ENCODE peak calls at places on chromosome 1, in eight cellular contexts. M, K, C, N, Q, R, J and B are unnamed samples.

GRCh38 chr1:211332036-211332616 is 5.5 kb downstream of the TRAF5 start:
- DNase-seq in C (no peak), N (no peak), M (no peak), J (no peak), R (no peak), K (no peak), Q (no peak), B (no peak)

GRCh38 chr1:25167269-25168192 is 64.8 kb downstream of the SYF2 start:
- DNase-seq in K (peak; percentile 22), M (no peak), J (no peak), R (no peak), N (no peak), Q (no peak), C (peak; percentile 12), B (no peak)

GRCh38 chr1:93475691-93476090 is 27.8 kb downstream of the FNBP1L start:
- DNase-seq in K (no peak), Q (no peak), R (no peak), J (no peak), M (no peak), C (no peak), N (no peak), B (no peak)

GRCh38 chr1:89631756-89632155 is 1.2 kb upstream of the LRRC8C start:
- DNase-seq in K (no peak), Q (no peak), J (no peak), R (no peak), M (no peak), C (no peak), N (no peak), B (no peak)

GRCh38 chr1:19356266-19356665 is 44.1 kb downstream of the SLC66A1 start:
- DNase-seq in M (no peak), J (no peak), Q (no peak), C (no peak), N (no peak), R (no peak), K (no peak), B (no peak)

GRCh38 chr1:92910081-92910480 is 51.2 kb downstream of the DIPK1A start:
- DNase-seq in N (no peak), J (no peak), M (no peak), Q (no peak), K (no peak), R (no peak), C (no peak), B (no peak)

GRCh38 chr1:71882241-71883036 is 399.9 kb downstream of the NEGR1 start:
- DNase-seq in C (no peak), K (no peak), J (no peak), Q (no peak), M (no peak), N (no peak), R (no peak), B (no peak)

GRCh38 chr1:164672610-164673009 is 113.6 kb downstream of the PBX1 start:
- DNase-seq in C (no peak), R (no peak), N (no peak), M (no peak), J (no peak), K (no peak), Q (no peak), B (no peak)

GRCh38 chr1:220315070-220315839 is 43.0 kb upstream of the RAB3GAP2 start:
- DNase-seq in M (no peak), C (no peak), K (no peak), J (no peak), N (no peak), Q (no peak), R (no peak), B (no peak)

GRCh38 chr1:212147581-212148033 is 112.1 kb downstream of the DTL start:
- DNase-seq in R (no peak), M (no peak), K (no peak), N (no peak), C (no peak), Q (peak; percentile 21), J (no peak), B (no peak)